ENCODE peak calls at places on chromosomes 5 and 9, in eight cellular contexts. F is sigmoid colon, D is GM12878, K is stomach, U is tibial nerve, R is suprapubic skin, J is upper lobe of left lung, M is HepG2. Y is an unnamed sample. For H3K36me3, the result is how much of the 10 kb centered on the place peaks cover.

GRCh38 chr5:19891658-19892057 is 96.3 kb downstream of the CDH18 start:
- DNase-seq in U (no peak), F (no peak), R (no peak), M (no peak), J (no peak), D (no peak), K (no peak), Y (no peak)

GRCh38 chr5:58046371-58046770 is 413.5 kb downstream of the PLK2 start:
- DNase-seq in J (no peak), D (no peak), R (no peak), U (no peak), M (no peak), K (no peak), F (no peak), Y (no peak)

GRCh38 chr5:127870914-127871313 is 167.7 kb downstream of the CCDC192 start:
- DNase-seq in M (no peak), K (peak), J (peak), F (peak), R (peak), D (no peak), U (peak), Y (peak)

GRCh38 chr9:79662553-79662956 is 90.8 kb downstream of the TLE4 start:
- DNase-seq in D (no peak), F (no peak), J (no peak), K (no peak), R (no peak), M (no peak), U (no peak), Y (no peak)

GRCh38 chr9:86902606-86903460 is 44.5 kb downstream of the GAS1 start:
- DNase-seq in D (no peak), M (no peak), J (no peak), F (no peak), K (no peak), U (no peak), R (no peak), Y (peak)

GRCh38 chr5:1797109-1797800 is 2.4 kb downstream of the MRPL36 start:
- DNase-seq in K (no peak), J (peak), F (peak), U (no peak), D (no peak), R (peak), M (no peak), Y (no peak)

GRCh38 chr5:181203842-181204560 is 995 bp downstream of the TRIM7 start:
- DNase-seq in K (no peak), M (no peak), F (peak), D (no peak), R (no peak), U (no peak), J (no peak), Y (no peak)

GRCh38 chr5:151205411-151205810 is 18.5 kb downstream of the CCDC69 start:
- DNase-seq in K (no peak), M (no peak), D (no peak), J (no peak), R (peak), U (no peak), F (no peak), Y (no peak)

GRCh38 chr9:93298498-93299417 is 114.8 kb downstream of the WNK2 start:
- DNase-seq in J (no peak), F (peak), D (no peak), R (peak), K (no peak), U (no peak), M (peak), Y (no peak)

GRCh38 chr9:88723751-88724150 is 188.8 kb downstream of the NXNL2 start:
- DNase-seq in D (no peak), R (no peak), M (no peak), J (no peak), K (no peak), F (no peak), U (no peak), Y (no peak)

DNA sequence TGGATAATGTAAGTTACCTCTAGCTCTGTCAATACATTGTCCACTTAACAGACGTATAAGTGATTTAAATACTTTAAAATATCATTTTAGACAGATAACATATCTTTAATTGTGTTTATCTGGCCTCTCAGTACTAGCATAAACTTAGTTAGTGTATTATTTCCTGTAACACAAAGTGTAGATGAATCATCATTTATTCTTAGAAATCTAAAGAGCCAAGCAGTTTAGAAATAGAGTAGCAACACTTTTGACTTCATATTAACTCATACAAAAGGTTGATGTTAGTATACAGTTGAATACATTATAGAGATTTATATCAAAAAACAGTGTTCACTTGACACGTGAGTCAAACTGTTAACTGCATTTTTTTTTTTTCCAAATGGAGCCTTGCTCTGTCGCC is 18.0 kb downstream of the NCBP1 start:
- DNase-seq in U (no peak), R (no peak), D (no peak), M (no peak), K (no peak), J (no peak), F (no peak), Y (no peak)
- H3K36me3 ChIP-seq in U (half or more), R (half or more), D (under half), M (under half), K (under half), J (under half), F (half or more), Y (under half)

GRCh38 chr5:170590537-170590936 is 86.7 kb downstream of the KCNIP1 start:
- DNase-seq in R (no peak), F (peak), J (no peak), D (no peak), M (no peak), U (no peak), K (no peak), Y (no peak)
- TF ChIP-seq EP300 in R (no peak), F (no peak), J (no peak), D (no peak), M (no peak), U (no peak), K (no peak), Y (no peak)

GRCh38 chr5:84383816-84384603 is 670 bp downstream of the EDIL3 start:
- DNase-seq in M (no peak), D (no peak), R (no peak), J (no peak), F (no peak), K (no peak), U (peak), Y (peak)
- H3K4me3 ChIP-seq in M (no peak), D (no peak), R (peak), J (peak), F (peak), K (peak), U (peak), Y (peak)

DNA sequence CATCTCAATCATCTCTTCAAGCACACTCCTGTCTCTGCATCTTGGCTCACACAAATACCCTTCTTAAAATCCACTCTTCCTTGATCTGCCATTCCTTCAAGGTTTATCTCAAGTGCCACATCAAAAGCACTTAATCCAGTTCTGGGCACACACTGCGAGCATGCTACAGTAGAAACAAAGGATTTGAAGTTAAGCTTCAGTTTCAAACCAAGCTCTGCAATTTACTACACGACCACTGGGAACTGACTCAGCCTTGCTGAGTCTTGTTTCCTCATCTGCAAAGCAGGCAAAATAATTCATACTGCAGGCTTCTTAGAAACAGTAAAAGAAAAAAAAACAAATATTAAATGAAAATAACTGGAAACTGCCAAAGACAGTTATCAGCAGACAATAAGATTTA is 50.5 kb upstream of the CTNNAL1 start:
- DNase-seq in U (no peak), R (no peak), D (no peak), J (peak), M (no peak), F (no peak), K (no peak), Y (no peak)
- H3K36me3 ChIP-seq in U (half or more), R (half or more), D (under half), J (under half), M (under half), F (under half), K (under half), Y (under half)

GRCh38 chr9:129476821-129477611 is 143.9 kb downstream of the C9orf50 start:
- DNase-seq in K (no peak), R (no peak), U (no peak), D (no peak), M (peak), F (no peak), J (no peak), Y (peak)
- TF ChIP-seq EP300 in K (no peak), R (no peak), U (no peak), D (no peak), M (no peak), F (no peak), J (no peak), Y (no peak)

Y was measured in ovary.